ENCODE peak calls at places on chromosomes 13 and 19, in seven cellular contexts. G is HFF-Myc, N is IMR-90, E is pancreas, V is epithelial cell of esophagus, J is cardiac fibroblast, B is neural crest cell. U is an unnamed sample.

GRCh38 chr19:3857449-3858003 is 11.3 kb downstream of the ZFR2 start:
- DNase-seq in J (no peak), B (no peak), E (no peak), V (no peak), N (no peak), G (no peak), U (no peak)

GRCh38 chr13:60482012-60482411 is 85.0 kb downstream of the TDRD3 start:
- DNase-seq in B (no peak), J (peak), N (peak), V (peak), G (no peak), E (no peak), U (no peak)

GRCh38 chr19:45729774-45730388 is 815 bp downstream of the FBXO46 start:
- DNase-seq in E (no peak), V (peak), N (no peak), G (no peak), J (peak), B (no peak), U (peak)

GRCh38 chr13:109568273-109568900 is 218.0 kb downstream of the IRS2 start:
- DNase-seq in B (no peak), E (no peak), G (no peak), J (peak), N (no peak), V (no peak), U (no peak)

GRCh38 chr13:34719060-34719875 is 222.8 kb upstream of the NBEA start:
- DNase-seq in J (peak), G (no peak), B (no peak), V (peak), N (no peak), E (no peak), U (peak)

GRCh38 chr13:111034811-111035210 is 80.3 kb upstream of the ARHGEF7 start:
- DNase-seq in G (no peak), E (no peak), B (no peak), N (peak), V (no peak), J (peak), U (peak)

GRCh38 chr19:48473161-48473966 is 4.2 kb downstream of the CYTH2 start:
- DNase-seq in E (peak), J (no peak), N (no peak), V (no peak), B (no peak), G (no peak), U (no peak)

GRCh38 chr13:80665792-80666333 is 324.9 kb upstream of the SPRY2 start:
- DNase-seq in N (no peak), E (no peak), V (peak), G (no peak), B (no peak), J (peak), U (peak)

GRCh38 chr13:106038752-106039151 is 496.7 kb downstream of the EFNB2 start:
- DNase-seq in J (peak), N (peak), B (no peak), G (peak), E (no peak), V (peak), U (peak)

GRCh38 chr13:109998808-109999528 is 212.6 kb upstream of the IRS2 start:
- DNase-seq in N (peak), B (no peak), G (no peak), E (no peak), J (peak), V (peak), U (peak)

GRCh38 chr19:39408392-39409206 is 2.0 kb downstream of the ZFP36 start:
- DNase-seq in N (peak), V (peak), E (peak), J (peak), B (no peak), G (no peak), U (peak)

GRCh38 chr19:36221474-36221873 is 6.6 kb downstream of the ZNF146 start:
- DNase-seq in E (no peak), B (no peak), J (no peak), V (no peak), G (no peak), N (no peak), U (no peak)

GRCh38 chr13:40875048-40875447 is 85.6 kb downstream of the SLC25A15 start:
- DNase-seq in V (peak), B (no peak), G (no peak), J (no peak), N (no peak), E (no peak), U (peak)

GRCh38 chr13:113558461-113558860 is 26.1 kb upstream of the TFDP1 start:
- DNase-seq in N (no peak), J (no peak), E (no peak), V (no peak), G (no peak), B (no peak), U (no peak)

GRCh38 chr19:54462713-54463530 is 656 bp downstream of the LENG9 start:
- DNase-seq in G (no peak), J (peak), V (peak), E (peak), N (peak), B (peak), U (peak)

GRCh38 chr19:48053856-48054255 is 10.0 kb upstream of the CABP5 start:
- DNase-seq in B (no peak), V (peak), J (no peak), N (no peak), G (no peak), E (no peak), U (peak)

GRCh38 chr19:1503925-1504430 is 8.8 kb downstream of the ADAMTSL5 start:
- DNase-seq in J (no peak), V (no peak), B (no peak), N (no peak), E (no peak), G (no peak), U (no peak)

GRCh38 chr19:13964776-13965175 is 12.5 kb downstream of the DCAF15 start:
- DNase-seq in N (peak), B (no peak), E (no peak), G (no peak), J (no peak), V (no peak), U (no peak)

GRCh38 chr13:62846302-62846701 is 1430.7 kb upstream of the PCDH20 start:
- DNase-seq in E (no peak), G (no peak), N (peak), B (no peak), V (peak), J (peak), U (peak)

GRCh38 chr19:11530432-11530831 is 1.5 kb upstream of the ECSIT start:
- DNase-seq in E (peak), N (peak), V (peak), G (peak), B (peak), J (peak), U (peak)

GRCh38 chr13:96542986-96543385 is 451.3 kb downstream of the OXGR1 start:
- DNase-seq in B (no peak), J (no peak), V (no peak), G (no peak), N (no peak), E (no peak), U (no peak)

GRCh38 chr13:103514188-103514587 is 448.0 kb upstream of the SLC10A2 start:
- DNase-seq in B (no peak), E (no peak), V (no peak), N (no peak), G (no peak), J (no peak), U (no peak)

GRCh38 chr19:3656073-3656746 is 29.6 kb upstream of the CACTIN start:
- DNase-seq in J (peak), N (peak), G (peak), B (no peak), E (no peak), V (peak), U (no peak)

GRCh38 chr13:42803563-42804212 is 22.3 kb downstream of the FAM216B start:
- DNase-seq in N (peak), G (no peak), E (no peak), J (peak), V (peak), B (no peak), U (peak)

GRCh38 chr19:36113895-36114762 is 546 bp downstream of the POLR2I start:
- DNase-seq in V (peak), N (peak), G (no peak), E (peak), B (no peak), J (peak), U (peak)

GRCh38 chr19:35030257-35031071 is at the start of gene SCN1B:
- DNase-seq in J (peak), B (peak), N (peak), V (peak), E (peak), G (no peak), U (peak)

GRCh38 chr13:101730420-101731000 is 278.0 kb downstream of the ITGBL1 start:
- DNase-seq in J (peak), G (no peak), E (no peak), V (no peak), N (no peak), B (no peak), U (no peak)

GRCh38 chr19:35513231-35513974 is at the start of gene DMKN:
- DNase-seq in V (peak), J (peak), E (no peak), B (no peak), G (no peak), N (peak), U (peak)

GRCh38 chr19:52941941-52942370 is 18.7 kb upstream of the ZNF888 start:
- DNase-seq in B (no peak), V (peak), G (no peak), J (peak), N (peak), E (peak), U (peak)

GRCh38 chr19:55042688-55043087 is 4.6 kb upstream of the GP6 start:
- DNase-seq in V (no peak), G (no peak), N (no peak), J (no peak), B (no peak), E (no peak), U (no peak)

GRCh38 chr19:18558202-18558555 is 509 bp downstream of the KXD1 start:
- DNase-seq in V (no peak), B (no peak), G (no peak), E (no peak), J (no peak), N (no peak), U (no peak)

GRCh38 chr13:113564331-113565023 is 20.1 kb upstream of the TFDP1 start:
- DNase-seq in N (no peak), E (no peak), J (no peak), G (no peak), B (no peak), V (no peak), U (no peak)

GRCh38 chr13:21058361-21058760 is 3.0 kb downstream of the LATS2 start:
- DNase-seq in V (peak), E (no peak), J (peak), B (no peak), N (no peak), G (no peak), U (no peak)

GRCh38 chr13:21063031-21063430 is 1.6 kb upstream of the LATS2 start:
- DNase-seq in N (no peak), G (no peak), J (no peak), E (no peak), B (no peak), V (no peak), U (no peak)

GRCh38 chr13:21060827-21061076 is 634 bp downstream of the LATS2 start:
- DNase-seq in V (no peak), J (no peak), B (peak), G (no peak), N (no peak), E (no peak), U (no peak)

GRCh38 chr13:21060063-21060826 is 1.1 kb downstream of the LATS2 start:
- DNase-seq in V (peak), B (peak), E (peak), N (peak), J (peak), G (no peak), U (no peak)

GRCh38 chr13:21061077-21061945 is at the start of gene LATS2:
- DNase-seq in E (peak), B (peak), N (peak), G (peak), V (peak), J (peak), U (peak)
- TF ChIP-seq CTCF in E (no peak), B (no peak), N (peak), G (no peak), V (no peak), J (no peak), U (no peak)

GRCh38 chr19:5904302-5905071 is at the start of gene VMAC:
- DNase-seq in E (peak), J (peak), V (peak), N (peak), G (peak), B (peak), U (peak)

GRCh38 chr19:5900976-5901375 is 2.6 kb downstream of the NDUFA11 start:
- DNase-seq in J (no peak), B (no peak), E (no peak), N (no peak), G (no peak), V (no peak), U (no peak)

GRCh38 chr19:5905072-5905778 is 553 bp downstream of the VMAC start:
- DNase-seq in B (no peak), J (no peak), V (no peak), E (no peak), N (no peak), G (no peak), U (no peak)

GRCh38 chr19:5903054-5903501 is 512 bp downstream of the NDUFA11 start:
- DNase-seq in N (peak), E (no peak), B (no peak), V (no peak), G (no peak), J (peak), U (no peak)

GRCh38 chr19:5903502-5904301 is at the start of gene NDUFA11:
- DNase-seq in J (peak), V (peak), G (no peak), B (peak), E (peak), N (peak), U (no peak)
- TF ChIP-seq CTCF in J (no peak), V (no peak), G (no peak), B (no peak), E (no peak), N (no peak), U (no peak)

GRCh38 chr13:53276265-53276664 is 247.7 kb downstream of the OLFM4 start:
- DNase-seq in V (no peak), B (no peak), N (no peak), G (no peak), J (no peak), E (no peak), U (no peak)

GRCh38 chr13:53272873-53273272 is 244.3 kb downstream of the OLFM4 start:
- DNase-seq in G (no peak), J (no peak), N (no peak), B (no peak), V (no peak), E (no peak), U (no peak)
- TF ChIP-seq CTCF in G (no peak), J (no peak), N (no peak), B (no peak), V (no peak), E (no peak), U (no peak)

GRCh38 chr13:51922771-51923480 is 61.2 kb downstream of the CCDC70 start:
- DNase-seq in E (no peak), G (no peak), V (no peak), B (no peak), N (no peak), J (no peak), U (no peak)

GRCh38 chr13:51924756-51925544 is 63.2 kb downstream of the CCDC70 start:
- DNase-seq in G (no peak), E (no peak), B (no peak), N (no peak), J (no peak), V (no peak), U (no peak)

GRCh38 chr13:51921790-51922740 is 60.3 kb downstream of the CCDC70 start:
- DNase-seq in N (peak), J (no peak), B (no peak), E (no peak), V (no peak), G (no peak), U (no peak)

GRCh38 chr13:51925865-51926527 is 64.2 kb downstream of the CCDC70 start:
- DNase-seq in N (no peak), B (no peak), E (no peak), J (no peak), G (no peak), V (no peak), U (no peak)

GRCh38 chr13:51923983-51924539 is 62.3 kb downstream of the CCDC70 start:
- DNase-seq in J (no peak), V (no peak), B (no peak), N (no peak), G (no peak), E (no peak), U (no peak)
- TF ChIP-seq CTCF in J (peak), V (peak), B (peak), N (peak), G (peak), E (no peak), U (peak)

GRCh38 chr13:29591310-29591709 is 4.2 kb downstream of the SLC7A1 start:
- DNase-seq in E (no peak), J (peak), B (no peak), G (no peak), N (peak), V (no peak), U (no peak)

GRCh38 chr13:29589234-29589633 is 6.3 kb downstream of the SLC7A1 start:
- DNase-seq in N (peak), G (no peak), J (peak), E (no peak), V (no peak), B (no peak), U (no peak)

GRCh38 chr13:29587645-29588044 is 7.8 kb downstream of the SLC7A1 start:
- DNase-seq in N (peak), G (no peak), B (no peak), E (no peak), V (peak), J (no peak), U (no peak)

GRCh38 chr13:29593605-29594297 is 1.7 kb downstream of the SLC7A1 start:
- DNase-seq in V (no peak), J (no peak), N (no peak), G (no peak), E (no peak), B (no peak), U (no peak)

GRCh38 chr13:29589967-29590366 is 5.5 kb downstream of the SLC7A1 start:
- DNase-seq in V (no peak), N (no peak), E (no peak), B (no peak), G (no peak), J (no peak), U (no peak)
- TF ChIP-seq CTCF in V (no peak), N (peak), E (no peak), B (peak), G (peak), J (no peak), U (no peak)